ENCODE peak calls at places on chromosomes 11 and 22, in ten cellular contexts. One of them, this sample, is unnamed.

GRCh38 chr11:44014968-44015623 is 32.7 kb upstream of the ACCSL start:
- DNase-seq in pulmonary artery endothelial cell: no peak
- DNase-seq in KBM-7: no peak
- DNase-seq in NCI-H1417: no peak
- DNase-seq in GM04503: no peak
- DNase-seq in activated effector memory CD4-positive, alpha-beta T cell treated with anti-CD3 and anti-CD28 coated beads, Interleukin-2, amount 50 U/mL, for 16 hours: no peak
- DNase-seq in EL: peak; percentile 39
- DNase-seq in M059J: peak; percentile 50
- DNase-seq in NCI-H1694 treated with DMSO at 0.1 percent for 48 hours: no peak
- DNase-seq in MCF 10A: no peak
- DNase-seq in this sample: no peak

GRCh38 chr11:111538407-111539114 is 2.0 kb upstream of the LAYN start:
- DNase-seq in pulmonary artery endothelial cell: no peak
- DNase-seq in M059J: peak; percentile 72
- DNase-seq in MCF 10A: peak; percentile 28
- DNase-seq in NCI-H1417: no peak
- DNase-seq in activated effector memory CD4-positive, alpha-beta T cell treated with anti-CD3 and anti-CD28 coated beads, Interleukin-2, amount 50 U/mL, for 16 hours: no peak
- DNase-seq in KBM-7: no peak
- DNase-seq in NCI-H1694 treated with DMSO at 0.1 percent for 48 hours: no peak
- DNase-seq in GM04503: no peak
- DNase-seq in EL: no peak
- DNase-seq in this sample: peak; percentile 90

GRCh38 chr11:110355011-110355744 is 58.8 kb upstream of the RDX start:
- DNase-seq in NCI-H1417: peak; percentile 14
- DNase-seq in EL: no peak
- DNase-seq in activated effector memory CD4-positive, alpha-beta T cell treated with anti-CD3 and anti-CD28 coated beads, Interleukin-2, amount 50 U/mL, for 16 hours: no peak
- DNase-seq in NCI-H1694 treated with DMSO at 0.1 percent for 48 hours: no peak
- DNase-seq in GM04503: no peak
- DNase-seq in pulmonary artery endothelial cell: no peak
- DNase-seq in KBM-7: no peak
- DNase-seq in M059J: peak; percentile 50
- DNase-seq in MCF 10A: no peak
- DNase-seq in this sample: no peak

GRCh38 chr11:103903621-103904323 is 132.7 kb upstream of the DDI1 start:
- DNase-seq in KBM-7: no peak
- DNase-seq in MCF 10A: no peak
- DNase-seq in NCI-H1694 treated with DMSO at 0.1 percent for 48 hours: no peak
- DNase-seq in NCI-H1417: no peak
- DNase-seq in EL: no peak
- DNase-seq in pulmonary artery endothelial cell: no peak
- DNase-seq in activated effector memory CD4-positive, alpha-beta T cell treated with anti-CD3 and anti-CD28 coated beads, Interleukin-2, amount 50 U/mL, for 16 hours: no peak
- DNase-seq in GM04503: no peak
- DNase-seq in M059J: no peak
- DNase-seq in this sample: no peak

GRCh38 chr11:38491986-38492385 is 1894.0 kb upstream of the RAG2 start:
- DNase-seq in M059J: no peak
- DNase-seq in NCI-H1417: no peak
- DNase-seq in activated effector memory CD4-positive, alpha-beta T cell treated with anti-CD3 and anti-CD28 coated beads, Interleukin-2, amount 50 U/mL, for 16 hours: no peak
- DNase-seq in EL: no peak
- DNase-seq in pulmonary artery endothelial cell: no peak
- DNase-seq in KBM-7: no peak
- DNase-seq in MCF 10A: peak; percentile 17
- DNase-seq in GM04503: no peak
- DNase-seq in NCI-H1694 treated with DMSO at 0.1 percent for 48 hours: no peak
- DNase-seq in this sample: peak; percentile 68

GRCh38 chr11:67376421-67376820 is 3.0 kb upstream of the CLCF1 start:
- DNase-seq in pulmonary artery endothelial cell: no peak
- DNase-seq in activated effector memory CD4-positive, alpha-beta T cell treated with anti-CD3 and anti-CD28 coated beads, Interleukin-2, amount 50 U/mL, for 16 hours: no peak
- DNase-seq in M059J: no peak
- DNase-seq in MCF 10A: no peak
- DNase-seq in KBM-7: no peak
- DNase-seq in GM04503: no peak
- DNase-seq in NCI-H1417: no peak
- DNase-seq in EL: no peak
- DNase-seq in NCI-H1694 treated with DMSO at 0.1 percent for 48 hours: no peak
- DNase-seq in this sample: no peak

GRCh38 chr11:95734009-95734572 is 55.5 kb downstream of the FAM76B start:
- DNase-seq in M059J: no peak
- DNase-seq in EL: no peak
- DNase-seq in NCI-H1417: peak; percentile 29
- DNase-seq in KBM-7: peak; percentile 24
- DNase-seq in GM04503: no peak
- DNase-seq in pulmonary artery endothelial cell: no peak
- DNase-seq in MCF 10A: no peak
- DNase-seq in activated effector memory CD4-positive, alpha-beta T cell treated with anti-CD3 and anti-CD28 coated beads, Interleukin-2, amount 50 U/mL, for 16 hours: no peak
- DNase-seq in NCI-H1694 treated with DMSO at 0.1 percent for 48 hours: no peak
- DNase-seq in this sample: no peak

GRCh38 chr11:103608566-103608965 is 427.9 kb upstream of the DDI1 start:
- DNase-seq in NCI-H1417: no peak
- DNase-seq in activated effector memory CD4-positive, alpha-beta T cell treated with anti-CD3 and anti-CD28 coated beads, Interleukin-2, amount 50 U/mL, for 16 hours: no peak
- DNase-seq in GM04503: no peak
- DNase-seq in KBM-7: no peak
- DNase-seq in NCI-H1694 treated with DMSO at 0.1 percent for 48 hours: no peak
- DNase-seq in pulmonary artery endothelial cell: no peak
- DNase-seq in MCF 10A: peak; percentile 21
- DNase-seq in M059J: peak; percentile 81
- DNase-seq in EL: peak; percentile 62
- DNase-seq in this sample: peak; percentile 66

GRCh38 chr11:111236355-111236754 is 9.2 kb upstream of the POU2AF2 start:
- DNase-seq in pulmonary artery endothelial cell: no peak
- DNase-seq in MCF 10A: no peak
- DNase-seq in NCI-H1694 treated with DMSO at 0.1 percent for 48 hours: no peak
- DNase-seq in EL: no peak
- DNase-seq in NCI-H1417: no peak
- DNase-seq in GM04503: no peak
- DNase-seq in activated effector memory CD4-positive, alpha-beta T cell treated with anti-CD3 and anti-CD28 coated beads, Interleukin-2, amount 50 U/mL, for 16 hours: no peak
- DNase-seq in KBM-7: no peak
- DNase-seq in M059J: no peak
- DNase-seq in this sample: no peak

GRCh38 chr22:45450931-45451651 is 37.6 kb downstream of the RIBC2 start:
- DNase-seq in KBM-7: no peak
- DNase-seq in NCI-H1694 treated with DMSO at 0.1 percent for 48 hours: no peak
- DNase-seq in EL: peak; percentile 88
- DNase-seq in M059J: peak; percentile 23
- DNase-seq in MCF 10A: peak; percentile 26
- DNase-seq in GM04503: peak; percentile 97
- DNase-seq in pulmonary artery endothelial cell: no peak
- DNase-seq in NCI-H1417: no peak
- DNase-seq in activated effector memory CD4-positive, alpha-beta T cell treated with anti-CD3 and anti-CD28 coated beads, Interleukin-2, amount 50 U/mL, for 16 hours: no peak
- DNase-seq in this sample: no peak

GRCh38 chr22:34390400-34390799 is 470.1 kb upstream of the LARGE1 start:
- DNase-seq in MCF 10A: no peak
- DNase-seq in NCI-H1694 treated with DMSO at 0.1 percent for 48 hours: no peak
- DNase-seq in pulmonary artery endothelial cell: no peak
- DNase-seq in M059J: no peak
- DNase-seq in NCI-H1417: no peak
- DNase-seq in KBM-7: no peak
- DNase-seq in GM04503: no peak
- DNase-seq in activated effector memory CD4-positive, alpha-beta T cell treated with anti-CD3 and anti-CD28 coated beads, Interleukin-2, amount 50 U/mL, for 16 hours: no peak
- DNase-seq in EL: no peak
- DNase-seq in this sample: no peak

GRCh38 chr11:108975641-108976071 is 310.8 kb downstream of the DDX10 start:
- DNase-seq in GM04503: no peak
- DNase-seq in MCF 10A: no peak
- DNase-seq in M059J: no peak
- DNase-seq in KBM-7: no peak
- DNase-seq in pulmonary artery endothelial cell: no peak
- DNase-seq in activated effector memory CD4-positive, alpha-beta T cell treated with anti-CD3 and anti-CD28 coated beads, Interleukin-2, amount 50 U/mL, for 16 hours: no peak
- DNase-seq in EL: no peak
- DNase-seq in NCI-H1417: peak; percentile 48
- DNase-seq in NCI-H1694 treated with DMSO at 0.1 percent for 48 hours: no peak
- DNase-seq in this sample: no peak

GRCh38 chr11:17479284-17480214 is 2.9 kb upstream of the ABCC8 start:
- DNase-seq in M059J: peak; percentile 16
- DNase-seq in MCF 10A: peak; percentile 49
- DNase-seq in NCI-H1694 treated with DMSO at 0.1 percent for 48 hours: peak; percentile 19
- DNase-seq in EL: peak; percentile 31
- DNase-seq in GM04503: no peak
- DNase-seq in pulmonary artery endothelial cell: no peak
- DNase-seq in KBM-7: peak; percentile 35
- DNase-seq in NCI-H1417: peak; percentile 79
- DNase-seq in activated effector memory CD4-positive, alpha-beta T cell treated with anti-CD3 and anti-CD28 coated beads, Interleukin-2, amount 50 U/mL, for 16 hours: no peak
- DNase-seq in this sample: peak; percentile 31

GRCh38 chr11:41836426-41836825 is 377.0 kb upstream of the LRRC4C start:
- DNase-seq in GM04503: no peak
- DNase-seq in MCF 10A: no peak
- DNase-seq in NCI-H1417: no peak
- DNase-seq in M059J: no peak
- DNase-seq in activated effector memory CD4-positive, alpha-beta T cell treated with anti-CD3 and anti-CD28 coated beads, Interleukin-2, amount 50 U/mL, for 16 hours: no peak
- DNase-seq in pulmonary artery endothelial cell: no peak
- DNase-seq in KBM-7: no peak
- DNase-seq in NCI-H1694 treated with DMSO at 0.1 percent for 48 hours: no peak
- DNase-seq in EL: no peak
- DNase-seq in this sample: peak; percentile 42

GRCh38 chr11:116352881-116353280 is 419.9 kb downstream of the BUD13 start:
- DNase-seq in M059J: no peak
- DNase-seq in NCI-H1417: peak; percentile 60
- DNase-seq in NCI-H1694 treated with DMSO at 0.1 percent for 48 hours: no peak
- DNase-seq in GM04503: no peak
- DNase-seq in MCF 10A: no peak
- DNase-seq in pulmonary artery endothelial cell: no peak
- DNase-seq in EL: no peak
- DNase-seq in activated effector memory CD4-positive, alpha-beta T cell treated with anti-CD3 and anti-CD28 coated beads, Interleukin-2, amount 50 U/mL, for 16 hours: no peak
- DNase-seq in KBM-7: no peak
- DNase-seq in this sample: no peak

GRCh38 chr22:38415561-38416321 is 39.3 kb downstream of the KCNJ4 start:
- DNase-seq in pulmonary artery endothelial cell: no peak
- DNase-seq in activated effector memory CD4-positive, alpha-beta T cell treated with anti-CD3 and anti-CD28 coated beads, Interleukin-2, amount 50 U/mL, for 16 hours: peak; percentile 57
- DNase-seq in GM04503: no peak
- DNase-seq in NCI-H1694 treated with DMSO at 0.1 percent for 48 hours: no peak
- DNase-seq in KBM-7: peak; percentile 53
- DNase-seq in M059J: no peak
- DNase-seq in NCI-H1417: peak; percentile 41
- DNase-seq in MCF 10A: no peak
- DNase-seq in EL: no peak
- DNase-seq in this sample: no peak

GRCh38 chr22:20083157-20083890 is 3.3 kb downstream of the DGCR8 start:
- DNase-seq in activated effector memory CD4-positive, alpha-beta T cell treated with anti-CD3 and anti-CD28 coated beads, Interleukin-2, amount 50 U/mL, for 16 hours: no peak
- DNase-seq in NCI-H1417: no peak
- DNase-seq in M059J: no peak
- DNase-seq in GM04503: no peak
- DNase-seq in pulmonary artery endothelial cell: no peak
- DNase-seq in EL: no peak
- DNase-seq in MCF 10A: no peak
- DNase-seq in NCI-H1694 treated with DMSO at 0.1 percent for 48 hours: no peak
- DNase-seq in KBM-7: no peak
- DNase-seq in this sample: no peak

GRCh38 chr11:96028746-96029145 is 104.8 kb upstream of the MTMR2 start:
- DNase-seq in activated effector memory CD4-positive, alpha-beta T cell treated with anti-CD3 and anti-CD28 coated beads, Interleukin-2, amount 50 U/mL, for 16 hours: no peak
- DNase-seq in NCI-H1417: no peak
- DNase-seq in KBM-7: no peak
- DNase-seq in EL: no peak
- DNase-seq in M059J: no peak
- DNase-seq in MCF 10A: no peak
- DNase-seq in GM04503: no peak
- DNase-seq in NCI-H1694 treated with DMSO at 0.1 percent for 48 hours: no peak
- DNase-seq in pulmonary artery endothelial cell: no peak
- DNase-seq in this sample: no peak

GRCh38 chr11:113991170-113991569 is 16.3 kb downstream of the HTR3A start:
- DNase-seq in activated effector memory CD4-positive, alpha-beta T cell treated with anti-CD3 and anti-CD28 coated beads, Interleukin-2, amount 50 U/mL, for 16 hours: no peak
- DNase-seq in M059J: peak; percentile 25
- DNase-seq in MCF 10A: peak; percentile 70
- DNase-seq in NCI-H1694 treated with DMSO at 0.1 percent for 48 hours: no peak
- DNase-seq in EL: peak; percentile 7
- DNase-seq in KBM-7: peak; percentile 25
- DNase-seq in pulmonary artery endothelial cell: no peak
- DNase-seq in GM04503: no peak
- DNase-seq in NCI-H1417: no peak
- DNase-seq in this sample: peak; percentile 46

GRCh38 chr11:68646832-68647231 is 37.5 kb upstream of the GAL start:
- DNase-seq in pulmonary artery endothelial cell: no peak
- DNase-seq in EL: no peak
- DNase-seq in M059J: no peak
- DNase-seq in GM04503: no peak
- DNase-seq in activated effector memory CD4-positive, alpha-beta T cell treated with anti-CD3 and anti-CD28 coated beads, Interleukin-2, amount 50 U/mL, for 16 hours: no peak
- DNase-seq in NCI-H1694 treated with DMSO at 0.1 percent for 48 hours: no peak
- DNase-seq in KBM-7: no peak
- DNase-seq in MCF 10A: no peak
- DNase-seq in NCI-H1417: no peak
- DNase-seq in this sample: no peak

GRCh38 chr22:23109441-23109978 is 32.3 kb downstream of the RSPH14 start:
- DNase-seq in KBM-7: no peak
- DNase-seq in GM04503: no peak
- DNase-seq in NCI-H1417: no peak
- DNase-seq in pulmonary artery endothelial cell: no peak
- DNase-seq in MCF 10A: no peak
- DNase-seq in EL: no peak
- DNase-seq in NCI-H1694 treated with DMSO at 0.1 percent for 48 hours: no peak
- DNase-seq in activated effector memory CD4-positive, alpha-beta T cell treated with anti-CD3 and anti-CD28 coated beads, Interleukin-2, amount 50 U/mL, for 16 hours: no peak
- DNase-seq in M059J: no peak
- DNase-seq in this sample: no peak

GRCh38 chr11:76664578-76665061 is 5.9 kb downstream of the LRRC32 start:
- DNase-seq in M059J: no peak
- DNase-seq in KBM-7: peak; percentile 68
- DNase-seq in NCI-H1417: no peak
- DNase-seq in GM04503: no peak
- DNase-seq in activated effector memory CD4-positive, alpha-beta T cell treated with anti-CD3 and anti-CD28 coated beads, Interleukin-2, amount 50 U/mL, for 16 hours: peak; percentile 70
- DNase-seq in EL: no peak
- DNase-seq in MCF 10A: no peak
- DNase-seq in NCI-H1694 treated with DMSO at 0.1 percent for 48 hours: no peak
- DNase-seq in pulmonary artery endothelial cell: peak; percentile 32
- DNase-seq in this sample: no peak

GRCh38 chr22:23826510-23827350 is 12.1 kb downstream of the DERL3 start:
- DNase-seq in EL: peak; percentile 25
- DNase-seq in MCF 10A: no peak
- DNase-seq in activated effector memory CD4-positive, alpha-beta T cell treated with anti-CD3 and anti-CD28 coated beads, Interleukin-2, amount 50 U/mL, for 16 hours: peak; percentile 54
- DNase-seq in NCI-H1694 treated with DMSO at 0.1 percent for 48 hours: no peak
- DNase-seq in GM04503: peak; percentile 76
- DNase-seq in KBM-7: no peak
- DNase-seq in M059J: no peak
- DNase-seq in NCI-H1417: no peak
- DNase-seq in pulmonary artery endothelial cell: no peak
- DNase-seq in this sample: no peak

GRCh38 chr11:44305643-44306468 is 4.1 kb downstream of the ALX4 start:
- DNase-seq in EL: peak; percentile 24
- DNase-seq in activated effector memory CD4-positive, alpha-beta T cell treated with anti-CD3 and anti-CD28 coated beads, Interleukin-2, amount 50 U/mL, for 16 hours: peak; percentile 71
- DNase-seq in pulmonary artery endothelial cell: no peak
- DNase-seq in M059J: peak; percentile 82
- DNase-seq in NCI-H1417: no peak
- DNase-seq in NCI-H1694 treated with DMSO at 0.1 percent for 48 hours: no peak
- DNase-seq in GM04503: no peak
- DNase-seq in KBM-7: peak; percentile 26
- DNase-seq in MCF 10A: no peak
- DNase-seq in this sample: no peak

GRCh38 chr11:67213251-67213650 is 53.0 kb upstream of the GRK2 start:
- DNase-seq in KBM-7: peak; percentile 43
- DNase-seq in MCF 10A: no peak
- DNase-seq in NCI-H1417: no peak
- DNase-seq in NCI-H1694 treated with DMSO at 0.1 percent for 48 hours: no peak
- DNase-seq in pulmonary artery endothelial cell: no peak
- DNase-seq in activated effector memory CD4-positive, alpha-beta T cell treated with anti-CD3 and anti-CD28 coated beads, Interleukin-2, amount 50 U/mL, for 16 hours: no peak
- DNase-seq in M059J: no peak
- DNase-seq in GM04503: no peak
- DNase-seq in EL: no peak
- DNase-seq in this sample: no peak

GRCh38 chr11:119323532-119324033 is 6.7 kb upstream of the MCAM start:
- DNase-seq in MCF 10A: peak; percentile 80
- DNase-seq in GM04503: no peak
- DNase-seq in EL: peak; percentile 69
- DNase-seq in M059J: peak; percentile 72
- DNase-seq in KBM-7: peak; percentile 81
- DNase-seq in activated effector memory CD4-positive, alpha-beta T cell treated with anti-CD3 and anti-CD28 coated beads, Interleukin-2, amount 50 U/mL, for 16 hours: peak; percentile 91
- DNase-seq in pulmonary artery endothelial cell: no peak
- DNase-seq in NCI-H1417: peak; percentile 64
- DNase-seq in NCI-H1694 treated with DMSO at 0.1 percent for 48 hours: peak; percentile 36
- DNase-seq in this sample: peak; percentile 86

GRCh38 chr11:130442728-130443127 is 5.7 kb upstream of the ADAMTS15 start:
- DNase-seq in NCI-H1694 treated with DMSO at 0.1 percent for 48 hours: no peak
- DNase-seq in MCF 10A: no peak
- DNase-seq in pulmonary artery endothelial cell: no peak
- DNase-seq in EL: peak; percentile 30
- DNase-seq in activated effector memory CD4-positive, alpha-beta T cell treated with anti-CD3 and anti-CD28 coated beads, Interleukin-2, amount 50 U/mL, for 16 hours: no peak
- DNase-seq in NCI-H1417: no peak
- DNase-seq in KBM-7: no peak
- DNase-seq in GM04503: no peak
- DNase-seq in M059J: no peak
- DNase-seq in this sample: no peak

GRCh38 chr11:6736495-6737121 is 35.2 kb downstream of the OR2AG2 start:
- DNase-seq in MCF 10A: peak; percentile 20
- DNase-seq in pulmonary artery endothelial cell: no peak
- DNase-seq in activated effector memory CD4-positive, alpha-beta T cell treated with anti-CD3 and anti-CD28 coated beads, Interleukin-2, amount 50 U/mL, for 16 hours: no peak
- DNase-seq in KBM-7: peak; percentile 85
- DNase-seq in GM04503: no peak
- DNase-seq in NCI-H1417: no peak
- DNase-seq in EL: peak; percentile 16
- DNase-seq in M059J: peak; percentile 66
- DNase-seq in NCI-H1694 treated with DMSO at 0.1 percent for 48 hours: no peak
- DNase-seq in this sample: no peak